ENCODE peak calls at places on chromosomes 1 and 21, in six cellular contexts. E is naive thymus-derived CD8-positive, alpha-beta T cell; N is NCI-H187 treated with DMSO at 0.1 percent for 48 hours; R is NCI-H524; P is activated T-cell treated with anti-CD3 and anti-CD28 coated beads for 1 hour; C is hepatocyte. M is an unnamed sample.

GRCh38 chr1:56378376-56379070 is 200.8 kb downstream of the PLPP3 start:
- DNase-seq in C (no peak), E (no peak), N (no peak), P (no peak), R (peak), M (no peak)

GRCh38 chr1:6074192-6074901 is 28.7 kb downstream of the KCNAB2 start:
- DNase-seq in P (no peak), N (no peak), C (no peak), R (no peak), E (no peak), M (no peak)

GRCh38 chr1:154186177-154186576 is 5.7 kb downstream of the TPM3 start:
- DNase-seq in N (no peak), R (peak), P (peak), E (peak), C (peak), M (peak)

GRCh38 chr1:44543064-44543815 is 131.0 kb downstream of the TMEM53 start:
- DNase-seq in E (no peak), N (no peak), C (no peak), P (no peak), R (peak), M (no peak)

GRCh38 chr1:20476260-20477038 is 9.6 kb downstream of the CAMK2N1 start:
- DNase-seq in E (no peak), P (no peak), R (no peak), N (no peak), C (peak), M (no peak)

GRCh38 chr1:229127301-229127700 is 143.6 kb upstream of the RAB4A start:
- DNase-seq in P (no peak), C (no peak), R (no peak), N (no peak), E (no peak), M (no peak)

GRCh38 chr1:175555266-175555665 is 188.1 kb downstream of the TNR start:
- DNase-seq in N (no peak), P (no peak), R (no peak), E (no peak), C (no peak), M (no peak)

GRCh38 chr21:25831300-25831699 is 96.5 kb downstream of the GABPA start:
- DNase-seq in P (no peak), C (no peak), N (no peak), R (no peak), E (no peak), M (no peak)

GRCh38 chr1:3539707-3540425 is 71.4 kb downstream of the MEGF6 start:
- DNase-seq in E (no peak), N (no peak), R (no peak), C (no peak), P (no peak), M (no peak)

GRCh38 chr1:117339866-117340357 is 27.3 kb upstream of the MAN1A2 start:
- DNase-seq in R (peak), P (no peak), N (no peak), E (peak), C (peak), M (peak)

GRCh38 chr1:69871412-69871811 is 303.7 kb downstream of the LRRC7 start:
- DNase-seq in P (no peak), R (no peak), N (no peak), C (no peak), E (no peak), M (no peak)

GRCh38 chr1:81512242-81512641 is 288.5 kb upstream of the ADGRL2 start:
- DNase-seq in P (no peak), C (no peak), R (no peak), N (no peak), E (no peak), M (no peak)

GRCh38 chr1:233631810-233632375 is 18.0 kb downstream of the KCNK1 start:
- DNase-seq in E (no peak), N (no peak), C (no peak), P (no peak), R (no peak), M (no peak)

GRCh38 chr1:155062151-155062686 is 1.3 kb upstream of the EFNA4 start:
- DNase-seq in C (peak), R (no peak), P (no peak), E (no peak), N (no peak), M (no peak)

GRCh38 chr1:6274622-6275139 is 13.8 kb upstream of the GPR153 start:
- DNase-seq in R (no peak), E (no peak), C (no peak), N (no peak), P (no peak), M (no peak)

GRCh38 chr1:19922015-19922688 is 1.3 kb downstream of the PLA2G2E start:
- DNase-seq in N (no peak), R (no peak), C (no peak), P (no peak), E (no peak), M (no peak)

GRCh38 chr1:233224291-233224690 is 71.2 kb downstream of the PCNX2 start:
- DNase-seq in R (no peak), P (no peak), E (no peak), C (no peak), N (no peak), M (no peak)

GRCh38 chr21:37849703-37850102 is 66.6 kb downstream of the KCNJ6 start:
- DNase-seq in E (no peak), C (no peak), P (no peak), R (no peak), N (no peak), M (no peak)

GRCh38 chr1:85406887-85407593 is 57.9 kb downstream of the DDAH1 start:
- DNase-seq in N (no peak), E (no peak), C (peak), R (no peak), P (no peak), M (no peak)

GRCh38 chr1:209430821-209431259 is 152.7 kb upstream of the CAMK1G start:
- DNase-seq in E (no peak), P (no peak), N (no peak), R (no peak), C (no peak), M (no peak)

GRCh38 chr21:40587786-40588353 is 259.1 kb downstream of the DSCAM start:
- DNase-seq in N (no peak), P (no peak), R (peak), E (no peak), C (no peak), M (no peak)

GRCh38 chr1:38138498-38139233 is 92.1 kb upstream of the POU3F1 start:
- DNase-seq in P (no peak), R (no peak), C (peak), N (no peak), E (no peak), M (no peak)

GRCh38 chr1:157748262-157748817 is 28.6 kb downstream of the FCRL2 start:
- DNase-seq in C (no peak), E (no peak), R (no peak), P (no peak), N (no peak), M (no peak)

GRCh38 chr1:227174136-227174535 is 144.2 kb downstream of the CDC42BPA start:
- DNase-seq in R (no peak), P (no peak), N (no peak), E (no peak), C (no peak), M (no peak)

GRCh38 chr1:51553911-51554310 is 34.8 kb upstream of the EPS15 start:
- DNase-seq in P (no peak), N (no peak), C (no peak), E (no peak), R (no peak), M (no peak)

GRCh38 chr1:11648732-11649158 is 5.5 kb downstream of the FBXO2 start:
- DNase-seq in P (no peak), E (peak), R (no peak), N (no peak), C (peak), M (peak)

GRCh38 chr1:51998007-51998406 is 7.5 kb upstream of the RAB3B start:
- DNase-seq in R (peak), E (no peak), P (no peak), C (no peak), N (no peak), M (no peak)

GRCh38 chr21:28936036-28936435 is 56.6 kb downstream of the LTN1 start:
- DNase-seq in C (no peak), R (no peak), N (no peak), P (no peak), E (no peak), M (no peak)

GRCh38 chr1:208083715-208084085 is 160.5 kb downstream of the PLXNA2 start:
- DNase-seq in N (no peak), P (no peak), C (no peak), E (no peak), R (no peak), M (no peak)

GRCh38 chr1:106225406-106225805 is 831.1 kb upstream of the PRMT6 start:
- DNase-seq in N (no peak), R (no peak), E (no peak), P (no peak), C (no peak), M (no peak)

GRCh38 chr1:173467426-173467825 is 9.7 kb upstream of the PRDX6 start:
- DNase-seq in P (no peak), N (no peak), E (no peak), C (no peak), R (no peak), M (no peak)

GRCh38 chr1:179107706-179108629 is 26.1 kb downstream of the TOR3A start:
- DNase-seq in E (no peak), N (no peak), C (no peak), P (no peak), R (no peak), M (no peak)

GRCh38 chr1:52393174-52393573 is 11.0 kb downstream of the ORC1 start:
- DNase-seq in N (no peak), C (no peak), P (no peak), E (no peak), R (no peak), M (no peak)

GRCh38 chr1:43563779-43564616 is 33.3 kb downstream of the PTPRF start:
- DNase-seq in P (no peak), E (no peak), N (peak), C (peak), R (peak), M (no peak)

GRCh38 chr1:53896673-53897229 is 2.8 kb downstream of the DIO1 start:
- DNase-seq in C (peak), E (no peak), R (no peak), N (no peak), P (no peak), M (no peak)

GRCh38 chr1:66261370-66261769 is 272.6 kb upstream of the SGIP1 start:
- DNase-seq in R (no peak), P (no peak), N (no peak), C (no peak), E (no peak), M (no peak)

GRCh38 chr1:110610084-110610483 is 3.9 kb upstream of the KCNA2 start:
- DNase-seq in P (no peak), E (no peak), R (no peak), N (no peak), C (no peak), M (no peak)

GRCh38 chr1:229186373-229187056 is 84.4 kb upstream of the RAB4A start:
- DNase-seq in E (no peak), N (no peak), C (no peak), R (no peak), P (no peak), M (no peak)

GRCh38 chr1:118947003-118947765 is 41.0 kb downstream of the TBX15 start:
- DNase-seq in C (no peak), N (no peak), E (no peak), R (no peak), P (no peak), M (no peak)

M was measured in CD8-positive, alpha-beta memory T cell.